ENCODE peak calls at places on chromosome 12, in ten cellular contexts. L is activated naive CD4-positive, alpha-beta T cell treated with Interleukin-2 at 50 U/mL for 16 hours; A is cardiac fibroblast; B is sciatic nerve; D is AG09309; G is mucosa of descending colon; N is astrocyte of the spinal cord; J is GM13976; S is coronary artery; W is HTR-8/SVneo. H is an unnamed sample.

GRCh38 chr12:26513357-26514043 is 318.1 kb downstream of the SSPN start:
- DNase-seq in L (no peak), A (no peak), B (no peak), D (no peak), G (no peak), N (no peak), J (no peak), S (no peak), W (no peak), H (no peak)

GRCh38 chr12:123571343-123571813 is 13.0 kb upstream of the TMED2 start:
- DNase-seq in L (no peak), A (peak), B (peak), D (peak), G (peak), N (peak), J (no peak), S (peak), W (no peak), H (peak)

GRCh38 chr12:6626654-6627283 is 9.0 kb downstream of the LPAR5 start:
- DNase-seq in L (no peak), A (peak), B (no peak), D (no peak), G (no peak), N (no peak), J (peak), S (no peak), W (no peak), H (no peak)

GRCh38 chr12:6960291-6961277 is 9.4 kb downstream of the PTPN6 start:
- DNase-seq in L (peak), A (peak), B (peak), D (no peak), G (no peak), N (peak), J (peak), S (no peak), W (peak), H (no peak)

GRCh38 chr12:46959484-46959883 is 119.9 kb upstream of the PCED1B start:
- DNase-seq in L (no peak), A (peak), B (no peak), D (peak), G (no peak), N (peak), J (no peak), S (no peak), W (peak), H (peak)

GRCh38 chr12:106362971-106363370 is 5.4 kb downstream of the POLR3B start:
- DNase-seq in L (no peak), A (no peak), B (no peak), D (no peak), G (no peak), N (no peak), J (no peak), S (no peak), W (no peak), H (no peak)

GRCh38 chr12:50174971-50175715 is 8.0 kb upstream of the CERS5 start:
- DNase-seq in L (no peak), A (peak), B (no peak), D (peak), G (peak), N (peak), J (peak), S (no peak), W (no peak), H (peak)

GRCh38 chr12:114404451-114405198 is 1.3 kb downstream of the TBX5 start:
- DNase-seq in L (no peak), A (no peak), B (no peak), D (no peak), G (no peak), N (no peak), J (peak), S (no peak), W (no peak), H (no peak)

GRCh38 chr12:38291160-38291559 is 25.4 kb upstream of the ALG10B start:
- DNase-seq in L (no peak), A (no peak), B (no peak), D (no peak), G (no peak), N (no peak), J (no peak), S (no peak), W (no peak), H (no peak)

GRCh38 chr12:15806826-15807225 is 17.6 kb upstream of the EPS8 start:
- DNase-seq in L (no peak), A (no peak), B (no peak), D (no peak), G (no peak), N (no peak), J (no peak), S (no peak), W (no peak), H (no peak)

GRCh38 chr12:75635606-75636444 is 124.4 kb upstream of the KRR1 start:
- DNase-seq in L (peak), A (peak), B (no peak), D (peak), G (no peak), N (peak), J (peak), S (no peak), W (peak), H (peak)